ENCODE peak calls at places on chromosome 6, in eight cellular contexts. E, M, J, K, Y, N, L and I are unnamed samples.

GRCh38 chr6:13425971-13426931 is 61.1 kb downstream of the GFOD1 start:
- DNase-seq in N (peak; percentile 68), E (no peak), L (no peak), M (no peak), J (no peak), K (no peak), Y (peak; percentile 88), I (peak; percentile 83)

GRCh38 chr6:107740496-107741190 is 83.5 kb downstream of the SCML4 start:
- DNase-seq in N (no peak), Y (no peak), E (no peak), J (no peak), K (no peak), L (no peak), M (no peak), I (no peak)

GRCh38 chr6:2353412-2354137 is 108.2 kb upstream of the GMDS start:
- DNase-seq in L (peak; percentile 79), N (peak; percentile 61), E (peak; percentile 67), Y (peak; percentile 79), J (peak; percentile 10), M (peak; percentile 75), K (peak; percentile 48), I (peak; percentile 74)

GRCh38 chr6:47126647-47127339 is 84.7 kb upstream of the ADGRF1 start:
- DNase-seq in K (no peak), E (no peak), Y (no peak), M (no peak), J (no peak), L (peak; percentile 91), N (no peak), I (no peak)

GRCh38 chr6:27297484-27297856 is 14.6 kb downstream of the POM121L2 start:
- DNase-seq in E (no peak), M (no peak), N (no peak), Y (no peak), L (no peak), K (no peak), J (no peak), I (no peak)

GRCh38 chr6:151351146-151351700 is 40.1 kb downstream of the ZBTB2 start:
- DNase-seq in M (no peak), K (no peak), L (no peak), Y (no peak), N (no peak), J (no peak), E (no peak), I (no peak)

GRCh38 chr6:28769626-28770402 is 154.0 kb downstream of the TRIM27 start:
- DNase-seq in L (no peak), J (no peak), N (peak; percentile 72), K (no peak), E (no peak), Y (peak; percentile 51), M (peak; percentile 71), I (peak; percentile 16)

GRCh38 chr6:52551483-52552277 is 25.2 kb downstream of the TRAM2 start:
- DNase-seq in M (peak; percentile 71), E (no peak), J (no peak), L (peak; percentile 77), N (peak; percentile 66), Y (peak; percentile 94), K (no peak), I (peak; percentile 90)

GRCh38 chr6:129317931-129318820 is 391.8 kb downstream of the ARHGAP18 start:
- DNase-seq in N (peak; percentile 16), J (peak; percentile 77), K (no peak), E (no peak), L (no peak), Y (peak; percentile 47), M (peak; percentile 53), I (peak; percentile 44)

GRCh38 chr6:17574871-17575560 is 25.1 kb upstream of the FAM8A1 start:
- DNase-seq in M (no peak), L (no peak), J (no peak), K (no peak), N (peak; percentile 73), Y (peak; percentile 91), E (no peak), I (peak; percentile 87)

GRCh38 chr6:56403663-56404200 is 156.4 kb upstream of the COL21A1 start:
- DNase-seq in J (no peak), K (no peak), Y (no peak), E (no peak), L (no peak), M (no peak), N (no peak), I (no peak)

GRCh38 chr6:87396595-87397392 is 11.0 kb upstream of the CFAP206 start:
- DNase-seq in N (no peak), K (no peak), L (no peak), E (no peak), M (no peak), Y (no peak), J (no peak), I (no peak)

GRCh38 chr6:4281341-4282293 is 146.2 kb upstream of the ECI2 start:
- DNase-seq in E (no peak), N (peak; percentile 95), M (peak; percentile 67), Y (peak; percentile 78), L (no peak), J (peak; percentile 44), K (no peak), I (peak; percentile 72)

GRCh38 chr6:85449388-85449817 is 480 bp upstream of the NT5E start:
- DNase-seq in J (no peak), N (peak; percentile 80), L (no peak), E (peak; percentile 16), M (peak; percentile 56), K (no peak), Y (peak; percentile 88), I (peak; percentile 83)

GRCh38 chr6:16576391-16577368 is 184.6 kb downstream of the ATXN1 start:
- DNase-seq in E (no peak), K (no peak), J (no peak), Y (no peak), L (peak; percentile 65), M (no peak), N (no peak), I (no peak)

GRCh38 chr6:84764332-84765049 is at the start of gene TBX18:
- DNase-seq in N (peak; percentile 95), M (peak; percentile 98), L (peak; percentile 35), K (peak; percentile 85), E (no peak), Y (peak; percentile 90), J (peak; percentile 83), I (peak; percentile 84)

GRCh38 chr6:19415605-19416326 is 421.4 kb upstream of the ID4 start:
- DNase-seq in J (no peak), Y (peak; percentile 86), N (peak; percentile 82), K (peak; percentile 47), M (no peak), L (no peak), E (no peak), I (peak; percentile 81)

GRCh38 chr6:4950849-4951533 is 52.8 kb downstream of the RPP40 start:
- DNase-seq in K (no peak), J (no peak), Y (peak; percentile 37), N (no peak), M (no peak), L (no peak), E (no peak), I (no peak)

DNA sequence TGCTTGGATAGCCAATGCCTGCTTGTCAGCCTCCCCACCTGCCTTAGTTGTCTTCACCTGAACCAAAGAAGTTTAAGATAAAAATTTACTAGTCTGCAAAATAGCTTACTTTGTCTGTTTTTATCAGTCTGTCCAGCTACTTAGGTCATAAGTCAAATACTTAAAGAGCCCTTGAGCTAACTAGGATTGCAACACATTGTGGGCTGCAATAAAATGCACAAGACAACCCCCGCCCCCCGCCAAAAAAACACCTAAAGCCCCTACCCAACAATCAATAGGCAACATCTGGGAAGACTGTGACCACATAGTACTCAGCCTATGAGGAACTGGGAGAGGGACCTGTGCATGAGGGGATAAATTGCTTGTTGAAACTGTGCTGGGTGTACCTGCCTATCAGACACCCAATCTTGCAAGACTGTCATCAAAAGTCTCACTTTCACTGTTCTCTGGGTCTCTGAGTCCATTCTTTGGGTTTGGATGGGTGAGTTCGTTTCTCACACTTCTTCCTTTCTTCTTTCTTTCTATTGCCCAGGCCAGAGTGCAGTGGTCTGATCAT is 27.3 kb upstream of the ABCC10 start:
- DNase-seq in J (no peak), L (no peak), N (no peak), K (no peak), M (no peak), E (no peak), Y (no peak), I (no peak)
- H3K4me2 ChIP-seq in J (no peak overlapping the region), L (no peak overlapping the region), N (no peak overlapping the region), K (no peak overlapping the region), M (no peak overlapping the region), E (no peak overlapping the region), Y (no peak overlapping the region), I (no peak overlapping the region)

DNA sequence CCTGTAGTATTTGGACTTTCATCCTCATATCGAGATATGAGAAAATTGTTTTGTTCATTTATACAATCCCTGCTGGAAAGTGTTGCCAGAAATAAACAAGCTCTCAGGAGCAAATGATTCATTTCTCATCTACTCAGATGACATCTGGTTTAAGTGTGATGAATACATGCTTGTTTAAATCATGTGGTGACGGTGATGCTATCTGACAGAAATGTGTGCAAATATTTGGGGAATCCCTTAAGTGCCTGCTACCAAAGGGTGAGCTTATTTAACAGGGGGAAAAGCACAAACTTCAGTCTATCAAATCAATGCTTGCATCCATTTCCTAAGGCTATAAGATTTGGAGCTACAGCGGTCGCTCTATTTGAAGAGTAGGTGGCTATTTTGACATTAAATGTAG is 368.3 kb upstream of the SASH1 start:
- DNase-seq in N (peak; percentile 82), K (no peak), Y (peak; percentile 83), J (no peak), L (peak; percentile 18), M (no peak), E (no peak), I (peak; percentile 76)
- H3K9ac ChIP-seq in N (no peak overlapping the region), K (no peak overlapping the region), Y (no peak overlapping the region), J (no peak overlapping the region), L (no peak overlapping the region), M (no peak overlapping the region), E (no peak overlapping the region), I (no peak overlapping the region)

GRCh38 chr6:149450679-149451360 is 34.0 kb downstream of the ZC3H12D start:
- DNase-seq in K (no peak), M (peak; percentile 53), E (no peak), N (no peak), L (no peak), J (no peak), Y (peak; percentile 20), I (no peak)
- TF ChIP-seq EZH2 in K (no peak), M (peak; percentile 90), E (no peak), N (no peak), L (no peak), J (peak; percentile 64), Y (no peak), I (peak; percentile 67)

GRCh38 chr6:15409301-15410125 is 163.6 kb downstream of the JARID2 start:
- DNase-seq in K (no peak), M (no peak), Y (no peak), L (no peak), N (no peak), J (no peak), E (no peak), I (no peak)
- H3K4me2 ChIP-seq in K (no peak overlapping the region), M (no peak overlapping the region), Y (no peak overlapping the region), L (no peak overlapping the region), N (no peak overlapping the region), J (no peak overlapping the region), E (peak overlapping the region; percentile 43), I (no peak overlapping the region)